ENCODE peak calls at places on chromosomes 13 and 19, in five cellular contexts. B, W, A, F and L are unnamed samples.

GRCh38 chr13:59861676-59862075 is 302.1 kb downstream of the DIAPH3 start:
- DNase-seq in B (no peak), W (no peak), A (no peak), F (no peak), L (no peak)

GRCh38 chr13:19782049-19782726 is 557 bp downstream of the PSPC1 start:
- DNase-seq in B (peak), W (peak), A (peak), F (peak), L (peak)

GRCh38 chr13:113357529-113357928 is 6.4 kb downstream of the GRTP1 start:
- DNase-seq in B (no peak), W (no peak), A (no peak), F (no peak), L (no peak)

GRCh38 chr19:45104658-45105384 is 11.8 kb downstream of the PPP1R37 start:
- DNase-seq in B (no peak), W (no peak), A (no peak), F (no peak), L (peak)

GRCh38 chr13:52371736-52372247 is 34.2 kb downstream of the THSD1 start:
- DNase-seq in B (no peak), W (no peak), A (no peak), F (no peak), L (no peak)

GRCh38 chr19:55092423-55093318 is 17.0 kb downstream of the EPS8L1 start:
- DNase-seq in B (no peak), W (peak), A (peak), F (peak), L (no peak)

GRCh38 chr19:10193666-10194499 is 870 bp downstream of the DNMT1 start:
- DNase-seq in B (no peak), W (no peak), A (no peak), F (peak), L (peak)

GRCh38 chr13:32829269-32829668 is 187.0 kb upstream of the KL start:
- DNase-seq in B (no peak), W (no peak), A (no peak), F (no peak), L (no peak)

GRCh38 chr13:31824705-31825512 is 85.6 kb downstream of the RXFP2 start:
- DNase-seq in B (no peak), W (no peak), A (no peak), F (no peak), L (no peak)
- TF ChIP-seq CTCF in B (no peak), W (no peak), A (no peak), F (no peak), L (no peak)

DNA sequence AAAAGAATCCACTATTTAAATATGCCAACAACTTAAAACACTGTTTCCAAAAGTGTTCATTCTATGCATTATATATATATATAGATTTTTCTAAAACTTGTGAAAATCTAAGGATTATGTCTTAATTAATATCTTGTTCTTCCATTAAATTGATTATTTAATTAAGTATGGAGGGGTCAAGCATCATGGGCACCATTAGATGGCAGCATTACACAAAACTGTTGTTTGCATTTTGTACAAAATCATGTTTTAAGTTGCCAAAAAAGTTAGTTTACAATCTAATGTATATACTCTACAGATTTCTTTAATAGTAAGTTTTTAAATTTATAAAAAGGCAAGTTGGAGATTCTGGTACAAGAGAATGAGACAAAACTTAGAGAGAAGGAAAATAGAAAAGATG is 213.2 kb upstream of the EDNRB start:
- DNase-seq in B (no peak), W (no peak), A (no peak), F (no peak), L (no peak)
- TF ChIP-seq CTCF in B (no peak), W (peak), A (no peak), F (no peak), L (no peak)

DNA sequence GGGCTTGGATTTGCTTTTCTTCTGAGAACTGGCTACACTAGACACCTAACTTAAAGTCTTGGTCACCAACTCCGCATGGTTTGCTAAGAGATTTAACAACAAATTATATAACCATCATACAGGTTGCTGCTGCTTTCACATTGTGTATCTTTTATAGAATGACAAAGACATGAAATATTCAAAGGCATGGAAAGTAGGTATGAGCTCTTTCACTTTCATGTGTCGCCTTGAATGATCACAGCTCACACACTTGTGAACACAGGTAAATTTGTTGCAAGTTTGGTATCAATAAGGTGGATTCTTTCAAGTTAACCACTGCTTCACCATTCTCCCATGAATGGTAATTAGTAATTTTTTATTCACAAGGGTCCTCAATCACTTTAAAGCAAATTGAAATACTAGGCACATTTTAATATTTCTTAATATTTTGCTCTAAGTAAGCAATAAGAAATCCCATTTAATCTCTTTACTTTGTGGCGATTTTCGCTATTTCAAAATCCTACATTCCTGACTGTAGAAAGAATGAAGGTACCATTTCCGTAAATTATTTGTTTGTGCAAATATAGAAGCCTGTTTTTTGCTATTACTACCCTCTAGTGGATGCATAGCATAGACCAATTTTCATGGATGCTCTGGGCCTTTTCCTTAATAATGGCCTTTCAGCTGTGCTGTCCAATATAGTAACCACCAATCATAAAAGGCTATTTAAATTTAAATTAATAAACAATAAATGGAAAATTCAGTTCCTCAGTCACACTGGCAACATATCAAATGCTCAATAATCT is 45.5 kb upstream of the FREM2 start:
- DNase-seq in B (no peak), W (no peak), A (no peak), F (no peak), L (no peak)
- TF ChIP-seq CTCF in B (peak), W (peak), A (no peak), F (no peak), L (no peak)

GRCh38 chr19:57010541-57010940 is 109.2 kb upstream of the USP29 start:
- DNase-seq in B (no peak), W (no peak), A (no peak), F (no peak), L (no peak)
- TF ChIP-seq CTCF in B (no peak), W (no peak), A (no peak), F (no peak), L (no peak)

DNA sequence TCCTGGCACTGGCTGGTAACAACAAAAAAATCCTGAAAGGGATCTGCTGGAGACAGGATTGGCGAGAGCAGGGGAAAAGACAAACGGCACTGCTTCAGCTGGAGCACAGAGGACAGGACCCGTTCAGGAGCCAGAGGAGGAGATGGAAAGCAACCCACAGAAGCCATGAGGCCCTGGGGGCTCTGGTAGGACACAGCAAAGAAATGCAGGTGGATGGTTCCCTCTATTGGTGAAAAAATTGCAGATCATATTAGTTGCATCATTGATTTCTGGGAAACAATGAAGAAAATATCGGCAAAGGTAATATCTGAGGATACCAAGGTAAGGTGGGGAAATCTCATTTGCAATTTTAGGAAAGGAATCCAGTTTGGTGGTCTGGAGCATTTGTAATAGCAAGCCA is 25.7 kb upstream of the TPP2 start:
- DNase-seq in B (no peak), W (no peak), A (no peak), F (peak), L (no peak)
- TF ChIP-seq CTCF in B (no peak), W (no peak), A (no peak), F (no peak), L (no peak)